ENCODE peak calls at places on chromosomes 13 and 19, in nine cellular contexts. One of them, this sample, is unnamed.

GRCh38 chr19:1811472-1811894 is 593 bp downstream of the ATP8B3 start:
- DNase-seq in activated naive CD8-positive, alpha-beta T cell treated with anti-CD3 and anti-CD28 coated beads, Interleukin-2, amount 50 U/mL, for 24 hours: peak
- DNase-seq in NCI-H2081: no peak
- DNase-seq in AG10803: peak
- DNase-seq in amygdala: no peak
- DNase-seq in T-helper 17 cell: peak
- DNase-seq in RPMI7951: peak
- DNase-seq in EH: peak
- DNase-seq in iris pigment epithelial cell: peak
- DNase-seq in this sample: peak

GRCh38 chr13:20968745-20969144 is 66.2 kb upstream of the XPO4 start:
- DNase-seq in activated naive CD8-positive, alpha-beta T cell treated with anti-CD3 and anti-CD28 coated beads, Interleukin-2, amount 50 U/mL, for 24 hours: no peak
- DNase-seq in NCI-H2081: no peak
- DNase-seq in AG10803: no peak
- DNase-seq in amygdala: no peak
- DNase-seq in T-helper 17 cell: no peak
- DNase-seq in RPMI7951: no peak
- DNase-seq in EH: no peak
- DNase-seq in iris pigment epithelial cell: no peak
- DNase-seq in this sample: no peak

GRCh38 chr19:55146078-55146647 is 2.8 kb downstream of the TNNT1 start:
- DNase-seq in activated naive CD8-positive, alpha-beta T cell treated with anti-CD3 and anti-CD28 coated beads, Interleukin-2, amount 50 U/mL, for 24 hours: no peak
- DNase-seq in NCI-H2081: peak
- DNase-seq in AG10803: no peak
- DNase-seq in amygdala: no peak
- DNase-seq in T-helper 17 cell: no peak
- DNase-seq in RPMI7951: peak
- DNase-seq in EH: peak
- DNase-seq in iris pigment epithelial cell: no peak
- DNase-seq in this sample: peak

GRCh38 chr19:29266603-29267002 is 53.7 kb upstream of the UQCRFS1 start:
- DNase-seq in activated naive CD8-positive, alpha-beta T cell treated with anti-CD3 and anti-CD28 coated beads, Interleukin-2, amount 50 U/mL, for 24 hours: no peak
- DNase-seq in NCI-H2081: no peak
- DNase-seq in AG10803: no peak
- DNase-seq in amygdala: no peak
- DNase-seq in T-helper 17 cell: no peak
- DNase-seq in RPMI7951: no peak
- DNase-seq in EH: no peak
- DNase-seq in iris pigment epithelial cell: no peak
- DNase-seq in this sample: no peak

GRCh38 chr13:100808848-100809247 is 134.3 kb upstream of the TMTC4 start:
- DNase-seq in activated naive CD8-positive, alpha-beta T cell treated with anti-CD3 and anti-CD28 coated beads, Interleukin-2, amount 50 U/mL, for 24 hours: no peak
- DNase-seq in NCI-H2081: no peak
- DNase-seq in AG10803: no peak
- DNase-seq in amygdala: no peak
- DNase-seq in T-helper 17 cell: no peak
- DNase-seq in RPMI7951: no peak
- DNase-seq in EH: no peak
- DNase-seq in iris pigment epithelial cell: no peak
- DNase-seq in this sample: no peak

GRCh38 chr19:56084835-56085536 is 36.1 kb downstream of the ZNF787 start:
- DNase-seq in activated naive CD8-positive, alpha-beta T cell treated with anti-CD3 and anti-CD28 coated beads, Interleukin-2, amount 50 U/mL, for 24 hours: no peak
- DNase-seq in NCI-H2081: no peak
- DNase-seq in AG10803: no peak
- DNase-seq in amygdala: no peak
- DNase-seq in T-helper 17 cell: no peak
- DNase-seq in RPMI7951: no peak
- DNase-seq in EH: no peak
- DNase-seq in iris pigment epithelial cell: no peak
- DNase-seq in this sample: no peak

GRCh38 chr13:84192125-84192524 is 309.9 kb upstream of the SLITRK1 start:
- DNase-seq in activated naive CD8-positive, alpha-beta T cell treated with anti-CD3 and anti-CD28 coated beads, Interleukin-2, amount 50 U/mL, for 24 hours: no peak
- DNase-seq in NCI-H2081: no peak
- DNase-seq in AG10803: peak
- DNase-seq in amygdala: no peak
- DNase-seq in T-helper 17 cell: no peak
- DNase-seq in RPMI7951: peak
- DNase-seq in EH: peak
- DNase-seq in iris pigment epithelial cell: peak
- DNase-seq in this sample: no peak

GRCh38 chr13:79678100-79678499 is 197.1 kb downstream of the NDFIP2 start:
- DNase-seq in activated naive CD8-positive, alpha-beta T cell treated with anti-CD3 and anti-CD28 coated beads, Interleukin-2, amount 50 U/mL, for 24 hours: no peak
- DNase-seq in NCI-H2081: no peak
- DNase-seq in AG10803: peak
- DNase-seq in amygdala: no peak
- DNase-seq in T-helper 17 cell: no peak
- DNase-seq in RPMI7951: peak
- DNase-seq in EH: peak
- DNase-seq in iris pigment epithelial cell: peak
- DNase-seq in this sample: no peak

GRCh38 chr19:9645466-9645865 is 24.4 kb upstream of the ZNF561 start:
- DNase-seq in activated naive CD8-positive, alpha-beta T cell treated with anti-CD3 and anti-CD28 coated beads, Interleukin-2, amount 50 U/mL, for 24 hours: no peak
- DNase-seq in NCI-H2081: no peak
- DNase-seq in AG10803: no peak
- DNase-seq in amygdala: no peak
- DNase-seq in T-helper 17 cell: no peak
- DNase-seq in RPMI7951: no peak
- DNase-seq in EH: no peak
- DNase-seq in iris pigment epithelial cell: no peak
- DNase-seq in this sample: no peak

GRCh38 chr19:13060964-13061927 is 41.4 kb downstream of the LYL1 start:
- DNase-seq in activated naive CD8-positive, alpha-beta T cell treated with anti-CD3 and anti-CD28 coated beads, Interleukin-2, amount 50 U/mL, for 24 hours: peak
- DNase-seq in NCI-H2081: peak
- DNase-seq in AG10803: peak
- DNase-seq in amygdala: peak
- DNase-seq in T-helper 17 cell: peak
- DNase-seq in RPMI7951: peak
- DNase-seq in EH: peak
- DNase-seq in iris pigment epithelial cell: peak
- DNase-seq in this sample: peak

GRCh38 chr19:29384676-29385075 is 141.1 kb upstream of the VSTM2B start:
- DNase-seq in activated naive CD8-positive, alpha-beta T cell treated with anti-CD3 and anti-CD28 coated beads, Interleukin-2, amount 50 U/mL, for 24 hours: no peak
- DNase-seq in NCI-H2081: no peak
- DNase-seq in AG10803: no peak
- DNase-seq in amygdala: no peak
- DNase-seq in T-helper 17 cell: no peak
- DNase-seq in RPMI7951: no peak
- DNase-seq in EH: no peak
- DNase-seq in iris pigment epithelial cell: no peak
- DNase-seq in this sample: no peak

GRCh38 chr13:50731400-50731799 is 112.1 kb downstream of the DLEU7 start:
- DNase-seq in activated naive CD8-positive, alpha-beta T cell treated with anti-CD3 and anti-CD28 coated beads, Interleukin-2, amount 50 U/mL, for 24 hours: no peak
- DNase-seq in NCI-H2081: no peak
- DNase-seq in AG10803: peak
- DNase-seq in amygdala: no peak
- DNase-seq in T-helper 17 cell: no peak
- DNase-seq in RPMI7951: peak
- DNase-seq in EH: peak
- DNase-seq in iris pigment epithelial cell: peak
- DNase-seq in this sample: peak

GRCh38 chr19:19552811-19553210 is 14.7 kb downstream of the CILP2 start:
- DNase-seq in activated naive CD8-positive, alpha-beta T cell treated with anti-CD3 and anti-CD28 coated beads, Interleukin-2, amount 50 U/mL, for 24 hours: peak
- DNase-seq in NCI-H2081: no peak
- DNase-seq in AG10803: peak
- DNase-seq in amygdala: no peak
- DNase-seq in T-helper 17 cell: no peak
- DNase-seq in RPMI7951: no peak
- DNase-seq in EH: peak
- DNase-seq in iris pigment epithelial cell: peak
- DNase-seq in this sample: peak

GRCh38 chr19:52274191-52274590 is 4.8 kb downstream of the ZNF766 start:
- DNase-seq in activated naive CD8-positive, alpha-beta T cell treated with anti-CD3 and anti-CD28 coated beads, Interleukin-2, amount 50 U/mL, for 24 hours: no peak
- DNase-seq in NCI-H2081: no peak
- DNase-seq in AG10803: no peak
- DNase-seq in amygdala: no peak
- DNase-seq in T-helper 17 cell: no peak
- DNase-seq in RPMI7951: no peak
- DNase-seq in EH: no peak
- DNase-seq in iris pigment epithelial cell: no peak
- DNase-seq in this sample: no peak

GRCh38 chr13:28658539-28658795 is 463 bp upstream of the POMP start:
- DNase-seq in activated naive CD8-positive, alpha-beta T cell treated with anti-CD3 and anti-CD28 coated beads, Interleukin-2, amount 50 U/mL, for 24 hours: no peak
- DNase-seq in NCI-H2081: no peak
- DNase-seq in AG10803: peak
- DNase-seq in amygdala: no peak
- DNase-seq in T-helper 17 cell: no peak
- DNase-seq in RPMI7951: no peak
- DNase-seq in EH: no peak
- DNase-seq in iris pigment epithelial cell: no peak
- DNase-seq in this sample: no peak

GRCh38 chr19:33830264-33830663 is 33.6 kb downstream of the KCTD15 start:
- DNase-seq in activated naive CD8-positive, alpha-beta T cell treated with anti-CD3 and anti-CD28 coated beads, Interleukin-2, amount 50 U/mL, for 24 hours: no peak
- DNase-seq in NCI-H2081: no peak
- DNase-seq in AG10803: no peak
- DNase-seq in amygdala: no peak
- DNase-seq in T-helper 17 cell: no peak
- DNase-seq in RPMI7951: no peak
- DNase-seq in EH: no peak
- DNase-seq in iris pigment epithelial cell: no peak
- DNase-seq in this sample: no peak

GRCh38 chr19:56566904-56567273 is 379 bp upstream of the ZNF470 start:
- DNase-seq in activated naive CD8-positive, alpha-beta T cell treated with anti-CD3 and anti-CD28 coated beads, Interleukin-2, amount 50 U/mL, for 24 hours: peak
- DNase-seq in NCI-H2081: no peak
- DNase-seq in AG10803: no peak
- DNase-seq in amygdala: no peak
- DNase-seq in T-helper 17 cell: no peak
- DNase-seq in RPMI7951: peak
- DNase-seq in EH: peak
- DNase-seq in iris pigment epithelial cell: peak
- DNase-seq in this sample: peak

GRCh38 chr13:107867701-107868661 is 347.4 kb downstream of the LIG4 start:
- DNase-seq in activated naive CD8-positive, alpha-beta T cell treated with anti-CD3 and anti-CD28 coated beads, Interleukin-2, amount 50 U/mL, for 24 hours: peak
- DNase-seq in NCI-H2081: peak
- DNase-seq in AG10803: no peak
- DNase-seq in amygdala: no peak
- DNase-seq in T-helper 17 cell: no peak
- DNase-seq in RPMI7951: no peak
- DNase-seq in EH: no peak
- DNase-seq in iris pigment epithelial cell: peak
- DNase-seq in this sample: peak

GRCh38 chr19:48554385-48555091 is 2.6 kb downstream of the SULT2B1 start:
- DNase-seq in activated naive CD8-positive, alpha-beta T cell treated with anti-CD3 and anti-CD28 coated beads, Interleukin-2, amount 50 U/mL, for 24 hours: no peak
- DNase-seq in NCI-H2081: no peak
- DNase-seq in AG10803: no peak
- DNase-seq in amygdala: no peak
- DNase-seq in T-helper 17 cell: no peak
- DNase-seq in RPMI7951: peak
- DNase-seq in EH: peak
- DNase-seq in iris pigment epithelial cell: no peak
- DNase-seq in this sample: no peak

GRCh38 chr19:52464798-52465470 is 11.6 kb downstream of the ZNF578 start:
- DNase-seq in activated naive CD8-positive, alpha-beta T cell treated with anti-CD3 and anti-CD28 coated beads, Interleukin-2, amount 50 U/mL, for 24 hours: no peak
- DNase-seq in NCI-H2081: peak
- DNase-seq in AG10803: no peak
- DNase-seq in amygdala: no peak
- DNase-seq in T-helper 17 cell: no peak
- DNase-seq in RPMI7951: peak
- DNase-seq in EH: no peak
- DNase-seq in iris pigment epithelial cell: no peak
- DNase-seq in this sample: no peak

GRCh38 chr13:28530729-28531194 is 35.8 kb upstream of the FLT1 start:
- DNase-seq in activated naive CD8-positive, alpha-beta T cell treated with anti-CD3 and anti-CD28 coated beads, Interleukin-2, amount 50 U/mL, for 24 hours: no peak
- DNase-seq in NCI-H2081: no peak
- DNase-seq in AG10803: peak
- DNase-seq in amygdala: no peak
- DNase-seq in T-helper 17 cell: no peak
- DNase-seq in RPMI7951: peak
- DNase-seq in EH: peak
- DNase-seq in iris pigment epithelial cell: peak
- DNase-seq in this sample: peak

GRCh38 chr19:8610041-8610927 is at the start of gene ADAMTS10:
- DNase-seq in activated naive CD8-positive, alpha-beta T cell treated with anti-CD3 and anti-CD28 coated beads, Interleukin-2, amount 50 U/mL, for 24 hours: peak
- DNase-seq in NCI-H2081: no peak
- DNase-seq in AG10803: peak
- DNase-seq in amygdala: no peak
- DNase-seq in T-helper 17 cell: peak
- DNase-seq in RPMI7951: no peak
- DNase-seq in EH: peak
- DNase-seq in iris pigment epithelial cell: peak
- DNase-seq in this sample: peak

GRCh38 chr13:58955546-58956385 is 1208.0 kb downstream of the DIAPH3 start:
- DNase-seq in activated naive CD8-positive, alpha-beta T cell treated with anti-CD3 and anti-CD28 coated beads, Interleukin-2, amount 50 U/mL, for 24 hours: no peak
- DNase-seq in NCI-H2081: peak
- DNase-seq in AG10803: no peak
- DNase-seq in amygdala: no peak
- DNase-seq in T-helper 17 cell: no peak
- DNase-seq in RPMI7951: no peak
- DNase-seq in EH: no peak
- DNase-seq in iris pigment epithelial cell: no peak
- DNase-seq in this sample: no peak

GRCh38 chr13:46687810-46688209 is 109.2 kb downstream of the ESD start:
- DNase-seq in activated naive CD8-positive, alpha-beta T cell treated with anti-CD3 and anti-CD28 coated beads, Interleukin-2, amount 50 U/mL, for 24 hours: no peak
- DNase-seq in NCI-H2081: peak
- DNase-seq in AG10803: no peak
- DNase-seq in amygdala: no peak
- DNase-seq in T-helper 17 cell: no peak
- DNase-seq in RPMI7951: peak
- DNase-seq in EH: peak
- DNase-seq in iris pigment epithelial cell: peak
- DNase-seq in this sample: peak

GRCh38 chr19:50329146-50329925 is at the start of gene KCNC3:
- DNase-seq in activated naive CD8-positive, alpha-beta T cell treated with anti-CD3 and anti-CD28 coated beads, Interleukin-2, amount 50 U/mL, for 24 hours: peak
- DNase-seq in NCI-H2081: peak
- DNase-seq in AG10803: peak
- DNase-seq in amygdala: peak
- DNase-seq in T-helper 17 cell: peak
- DNase-seq in RPMI7951: peak
- DNase-seq in EH: peak
- DNase-seq in iris pigment epithelial cell: peak
- DNase-seq in this sample: peak